ENCODE peak calls at places on chromosomes 2 and 18, in seven cellular contexts. Z, M, D, A, T, Q and B are unnamed samples.

GRCh38 chr18:49597152-49597551 is 35.3 kb downstream of the LIPG start:
- DNase-seq in D (no peak), T (no peak), Z (no peak), M (peak), Q (no peak), A (no peak), B (no peak)

GRCh38 chr18:46322411-46322891 is 218.3 kb downstream of the HAUS1 start:
- DNase-seq in Q (no peak), Z (no peak), T (no peak), D (no peak), M (no peak), A (no peak), B (no peak)

GRCh38 chr2:37456479-37456878 is 112.0 kb downstream of the QPCT start:
- DNase-seq in A (no peak), D (peak), Z (no peak), T (no peak), Q (no peak), M (no peak), B (no peak)

GRCh38 chr18:79718126-79718525 is 38.5 kb downstream of the CTDP1 start:
- DNase-seq in T (no peak), M (no peak), D (no peak), A (no peak), Z (no peak), Q (no peak), B (no peak)

GRCh38 chr2:157592983-157593382 is 35.7 kb downstream of the ACVR1C start:
- DNase-seq in M (no peak), Q (no peak), T (peak), D (no peak), A (no peak), Z (no peak), B (no peak)

GRCh38 chr2:26519396-26519991 is 41.6 kb upstream of the OTOF start:
- DNase-seq in D (no peak), Q (no peak), Z (no peak), A (no peak), T (no peak), M (no peak), B (no peak)

GRCh38 chr2:80256396-80257167 is 48.0 kb downstream of the LRRTM1 start:
- DNase-seq in Z (no peak), A (no peak), Q (no peak), T (peak), M (peak), D (peak), B (no peak)

GRCh38 chr2:210586381-210586780 is 30.0 kb downstream of the CPS1 start:
- DNase-seq in M (no peak), A (no peak), T (no peak), Q (no peak), D (peak), Z (no peak), B (no peak)

GRCh38 chr2:48092846-48093498 is 186.7 kb upstream of the FBXO11 start:
- DNase-seq in Z (no peak), A (no peak), M (no peak), Q (no peak), D (no peak), T (no peak), B (no peak)

GRCh38 chr2:62142054-62142453 is 53.9 kb upstream of the B3GNT2 start:
- DNase-seq in D (no peak), M (no peak), A (no peak), Z (no peak), T (no peak), Q (no peak), B (no peak)

GRCh38 chr18:74392323-74392722 is 64.8 kb downstream of the DIPK1C start:
- DNase-seq in M (no peak), D (no peak), A (no peak), Z (no peak), Q (no peak), T (no peak), B (no peak)

GRCh38 chr2:48474599-48475298 is 55.2 kb upstream of the STON1 start:
- DNase-seq in M (no peak), Z (no peak), A (no peak), D (no peak), T (no peak), Q (no peak), B (no peak)

GRCh38 chr2:169732583-169733358 is 861 bp upstream of the KLHL23 start:
- DNase-seq in Q (no peak), T (peak), D (peak), Z (no peak), A (no peak), M (no peak), B (no peak)

GRCh38 chr18:42041793-42042192 is 86.8 kb downstream of the PIK3C3 start:
- DNase-seq in Q (no peak), T (no peak), D (no peak), Z (no peak), A (no peak), M (no peak), B (no peak)

GRCh38 chr18:74963820-74964446 is 245.0 kb downstream of the PTGR3 start:
- DNase-seq in Z (no peak), D (peak), T (peak), Q (no peak), A (peak), M (peak), B (no peak)

GRCh38 chr2:32479224-32479623 is 122.4 kb downstream of the BIRC6 start:
- DNase-seq in A (no peak), D (no peak), Q (no peak), M (no peak), Z (no peak), T (no peak), B (no peak)

GRCh38 chr2:23480991-23481797 is 96.2 kb downstream of the KLHL29 start:
- DNase-seq in D (no peak), T (peak), A (peak), M (peak), Z (no peak), Q (no peak), B (no peak)

GRCh38 chr2:7634370-7634769 is 717.2 kb downstream of the RNF144A start:
- DNase-seq in A (no peak), D (no peak), M (no peak), Z (no peak), Q (no peak), T (no peak), B (no peak)

GRCh38 chr18:42268793-42269192 is 313.8 kb downstream of the PIK3C3 start:
- DNase-seq in M (no peak), T (no peak), A (no peak), D (no peak), Z (no peak), Q (no peak), B (no peak)

GRCh38 chr2:29159125-29159524 is 43.9 kb downstream of the CLIP4 start:
- DNase-seq in D (no peak), A (no peak), M (no peak), Z (no peak), Q (no peak), T (no peak), B (no peak)

GRCh38 chr2:150911766-150912280 is 349.8 kb downstream of the RBM43 start:
- DNase-seq in Q (peak), D (peak), Z (no peak), A (no peak), M (peak), T (peak), B (peak)

GRCh38 chr2:181143790-181144300 is 163.4 kb downstream of the UBE2E3 start:
- DNase-seq in T (no peak), Q (no peak), D (no peak), A (no peak), M (no peak), Z (no peak), B (no peak)

GRCh38 chr2:144554811-144555210 is 34.9 kb upstream of the ZEB2 start:
- DNase-seq in Q (no peak), Z (no peak), M (no peak), D (no peak), T (no peak), A (no peak), B (no peak)

GRCh38 chr2:94986392-94986963 is 39.0 kb upstream of the MAL start:
- DNase-seq in A (peak), Z (peak), Q (peak), T (peak), D (peak), M (peak), B (no peak)

GRCh38 chr2:236659758-236660150 is 90.1 kb downstream of the ACKR3 start:
- DNase-seq in Z (no peak), Q (no peak), D (no peak), M (no peak), T (no peak), A (no peak), B (peak)

GRCh38 chr2:4020649-4021048 is 317.3 kb downstream of the DCDC2C start:
- DNase-seq in A (no peak), Z (no peak), M (no peak), D (no peak), T (no peak), Q (no peak), B (no peak)

GRCh38 chr2:60551241-60552095 is 2.0 kb downstream of the BCL11A start:
- DNase-seq in A (no peak), M (peak), Z (no peak), Q (no peak), T (no peak), D (peak), B (peak)

GRCh38 chr2:60550151-60550983 is 3.1 kb downstream of the BCL11A start:
- DNase-seq in Z (no peak), M (peak), A (peak), D (peak), Q (no peak), T (peak), B (peak)

GRCh38 chr2:60550984-60551240 is 2.5 kb downstream of the BCL11A start:
- DNase-seq in Z (no peak), Q (no peak), T (no peak), M (no peak), D (no peak), A (no peak), B (no peak)

GRCh38 chr2:60549250-60550150 is 4.0 kb downstream of the BCL11A start:
- DNase-seq in M (peak), Q (no peak), T (no peak), D (peak), Z (no peak), A (no peak), B (peak)

GRCh38 chr2:60548844-60549243 is 4.6 kb downstream of the BCL11A start:
- DNase-seq in T (no peak), M (peak), D (no peak), Z (no peak), A (no peak), Q (no peak), B (no peak)
- TF ChIP-seq POLR2AphosphoS5 in T (no peak), M (peak), D (no peak), Z (no peak), A (no peak), Q (no peak), B (no peak)

GRCh38 chr2:74421248-74421870 is at the start of the genes C2orf81 and WDR54:
- DNase-seq in M (peak), T (peak), Q (no peak), D (peak), A (peak), Z (peak), B (peak)

GRCh38 chr2:74424995-74425406 is 3.5 kb downstream of the WDR54 start:
- DNase-seq in T (no peak), M (no peak), Z (no peak), D (no peak), A (no peak), Q (peak), B (no peak)

GRCh38 chr2:74425523-74425922 is 4.0 kb downstream of the WDR54 start:
- DNase-seq in M (no peak), Q (peak), Z (no peak), A (no peak), D (no peak), T (peak), B (peak)

GRCh38 chr2:74424139-74424992 is 2.8 kb downstream of the WDR54 start:
- DNase-seq in Z (no peak), T (no peak), Q (peak), D (no peak), A (no peak), M (no peak), B (peak)

GRCh38 chr2:74423226-74424095 is 1.9 kb downstream of the WDR54 start:
- DNase-seq in Q (peak), A (no peak), D (no peak), M (no peak), Z (no peak), T (no peak), B (peak)
- TF ChIP-seq POLR2AphosphoS5 in Q (no peak), A (no peak), D (no peak), M (no peak), Z (no peak), T (no peak), B (no peak)

DNA sequence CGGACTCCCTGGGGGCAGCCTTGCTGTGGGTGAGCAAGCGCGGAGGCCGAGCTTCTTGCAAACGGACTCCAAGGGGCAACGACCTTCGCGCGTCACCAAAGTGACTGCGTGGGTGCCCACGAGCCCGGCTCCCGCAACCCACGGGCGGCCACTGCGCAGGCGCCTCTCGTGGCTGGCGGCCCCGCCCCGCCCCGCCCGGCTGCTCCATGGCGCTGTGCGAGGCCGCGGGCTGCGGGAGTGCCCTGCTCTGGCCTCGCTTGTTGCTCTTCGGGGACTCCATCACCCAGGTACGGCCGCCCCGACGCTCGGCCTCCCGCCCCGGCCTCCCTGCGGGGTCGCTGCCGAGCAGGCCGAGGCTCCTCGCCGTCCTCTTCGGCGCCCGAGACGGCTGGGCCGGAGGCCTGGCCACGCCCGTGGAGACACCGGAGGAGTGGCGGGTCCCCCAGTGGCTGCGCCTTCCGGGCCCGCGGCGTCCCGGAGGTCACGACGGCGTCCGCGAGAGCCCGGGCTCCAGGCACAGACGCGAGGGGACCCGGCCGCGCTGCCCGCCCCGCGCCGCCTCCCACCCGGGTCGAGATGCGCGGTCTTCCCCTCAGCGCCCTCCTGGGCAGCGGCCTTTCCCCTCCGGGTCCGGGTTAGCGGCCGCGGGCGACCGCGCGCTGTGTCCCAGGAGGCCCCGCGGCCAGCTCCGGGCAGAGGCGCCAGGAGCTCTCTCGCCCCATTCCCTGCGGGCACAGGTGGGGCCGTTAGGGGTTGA is at the start of gene IAH1:
- DNase-seq in Z (peak), T (no peak), M (peak), Q (peak), A (no peak), D (peak), B (peak)
- TF ChIP-seq POLR2AphosphoS5 in Z (no peak), T (no peak), M (no peak), Q (no peak), A (peak), D (no peak), B (peak)

GRCh38 chr2:118668431-118669424 is 178.7 kb downstream of the EN1 start:
- DNase-seq in A (peak), M (no peak), T (peak), Q (no peak), D (no peak), Z (no peak), B (no peak)
- TF ChIP-seq POLR2AphosphoS5 in A (no peak), M (no peak), T (no peak), Q (no peak), D (no peak), Z (no peak), B (no peak)

GRCh38 chr2:239164281-239164871 is 236.4 kb downstream of the HDAC4 start:
- DNase-seq in Z (no peak), T (no peak), A (no peak), M (no peak), D (peak), Q (peak), B (peak)
- TF ChIP-seq POLR2AphosphoS5 in Z (no peak), T (no peak), A (no peak), M (no peak), D (no peak), Q (no peak), B (no peak)

GRCh38 chr18:10353791-10354190 is 100.6 kb upstream of the APCDD1 start:
- DNase-seq in M (no peak), Z (no peak), Q (no peak), D (no peak), A (no peak), T (no peak), B (no peak)
- TF ChIP-seq POLR2AphosphoS5 in M (no peak), Z (no peak), Q (no peak), D (no peak), A (no peak), T (no peak), B (no peak)